ENCODE peak calls at places on chromosomes 11 and 22, in six cellular contexts. X is cardiac muscle cell, A is psoas muscle, E is transverse colon, I is adrenal gland, G is fibroblast of lung. S is an unnamed sample.

GRCh38 chr22:30919973-30920372 is 48.6 kb downstream of the MORC2 start:
- DNase-seq in X (no peak), G (no peak), A (no peak), I (no peak), E (no peak), S (no peak)

GRCh38 chr11:47204633-47204989 is 10.2 kb upstream of the DDB2 start:
- DNase-seq in I (no peak), X (no peak), A (no peak), G (peak; percentile 65), E (no peak), S (no peak)

GRCh38 chr22:32354360-32355351 is 3.0 kb upstream of the RFPL3 start:
- DNase-seq in X (no peak), I (no peak), E (no peak), A (no peak), G (peak; percentile 31), S (no peak)

GRCh38 chr11:44993971-44994705 is 43.5 kb upstream of the TP53I11 start:
- DNase-seq in E (no peak), I (no peak), G (no peak), A (no peak), X (no peak), S (no peak)

GRCh38 chr11:129853508-129854228 is 38.0 kb downstream of the TMEM45B start:
- DNase-seq in E (peak; percentile 86), X (no peak), G (peak; percentile 8), I (no peak), A (no peak), S (peak; percentile 95)

GRCh38 chr22:44372611-44373010 is 59.9 kb upstream of the SHISAL1 start:
- DNase-seq in E (no peak), I (no peak), X (no peak), G (no peak), A (peak; percentile 7), S (no peak)

GRCh38 chr11:2750601-2751522 is 51.1 kb upstream of the KCNQ1OT1 start:
- DNase-seq in E (peak; percentile 4), A (peak; percentile 54), I (no peak), X (no peak), G (no peak), S (no peak)

GRCh38 chr22:35506259-35506570 is 34.4 kb upstream of the RASD2 start:
- DNase-seq in E (no peak), A (no peak), X (no peak), G (no peak), I (no peak), S (no peak)

GRCh38 chr22:36893262-36893661 is 20.2 kb upstream of the CSF2RB start:
- DNase-seq in G (no peak), A (no peak), X (no peak), E (no peak), I (no peak), S (no peak)

GRCh38 chr11:115665958-115666357 is 161.7 kb upstream of the CADM1 start:
- DNase-seq in E (no peak), G (peak; percentile 26), X (no peak), I (no peak), A (no peak), S (no peak)

GRCh38 chr11:132463941-132464340 is 1068.4 kb downstream of the OPCML start:
- DNase-seq in E (no peak), G (peak; percentile 30), A (no peak), I (no peak), X (no peak), S (no peak)

GRCh38 chr11:115659061-115659963 is 155.1 kb upstream of the CADM1 start:
- DNase-seq in E (no peak), G (peak; percentile 74), A (no peak), X (peak; percentile 61), I (no peak), S (no peak)

GRCh38 chr11:84193706-84194105 is 907.5 kb upstream of the CCDC90B start:
- DNase-seq in A (no peak), X (no peak), E (no peak), I (no peak), G (no peak), S (no peak)

GRCh38 chr11:132060546-132060945 is 690.1 kb downstream of the NTM start:
- DNase-seq in G (peak; percentile 73), E (no peak), A (no peak), I (no peak), X (no peak), S (no peak)

GRCh38 chr11:4464216-4465159 is 15.4 kb downstream of the OR52K2 start:
- DNase-seq in A (no peak), E (no peak), G (peak; percentile 2), X (no peak), I (no peak), S (no peak)

GRCh38 chr11:1148752-1149180 is 9.0 kb upstream of the MUC5AC start:
- DNase-seq in E (peak; percentile 19), X (no peak), G (no peak), I (no peak), A (no peak), S (no peak)

GRCh38 chr22:48576333-48577013 is 1251.2 kb downstream of the BRD1 start:
- DNase-seq in G (peak; percentile 29), E (no peak), I (no peak), A (peak; percentile 19), X (peak; percentile 55), S (no peak)

GRCh38 chr11:76107946-76108345 is 98.4 kb downstream of the WNT11 start:
- DNase-seq in G (no peak), X (no peak), I (no peak), A (no peak), E (no peak), S (no peak)

GRCh38 chr11:63841554-63841953 is 2.6 kb downstream of the MARK2 start:
- DNase-seq in I (no peak), A (no peak), E (no peak), X (no peak), G (peak; percentile 62), S (no peak)

GRCh38 chr22:49503321-49503720 is 324.4 kb downstream of the BRD1 start:
- DNase-seq in G (no peak), E (no peak), X (no peak), A (no peak), I (no peak), S (no peak)

GRCh38 chr11:43567396-43567975 is 113.1 kb upstream of the HSD17B12 start:
- DNase-seq in I (no peak), A (no peak), X (peak; percentile 79), G (peak; percentile 29), E (no peak), S (no peak)

GRCh38 chr11:122439911-122440782 is 215.4 kb upstream of the UBASH3B start:
- DNase-seq in E (no peak), X (peak; percentile 51), G (peak; percentile 36), I (peak; percentile 82), A (peak; percentile 67), S (no peak)

GRCh38 chr11:119513141-119513805 is 90.3 kb upstream of the THY1 start:
- DNase-seq in X (no peak), I (no peak), E (no peak), G (no peak), A (no peak), S (no peak)

GRCh38 chr11:1649021-1649420 is 19.4 kb downstream of the KRTAP5-5 start:
- DNase-seq in A (peak; percentile 19), I (no peak), X (no peak), G (no peak), E (no peak), S (no peak)

GRCh38 chr11:45994421-45995341 is 72.2 kb downstream of the LARGE2 start:
- DNase-seq in E (no peak), A (no peak), G (peak; percentile 62), X (peak; percentile 63), I (peak; percentile 33), S (no peak)

GRCh38 chr11:107385361-107385982 is 72.2 kb downstream of the CWF19L2 start:
- DNase-seq in X (no peak), I (no peak), A (no peak), E (no peak), G (peak; percentile 20), S (no peak)

GRCh38 chr11:82701847-82702520 is 31.7 kb downstream of the FAM181B start:
- DNase-seq in A (no peak), G (peak; percentile 6), E (peak; percentile 11), I (peak; percentile 58), X (peak; percentile 64), S (peak; percentile 5)

GRCh38 chr11:88175004-88175706 is at the start of gene RAB38:
- DNase-seq in A (peak; percentile 60), E (peak; percentile 58), I (peak; percentile 53), X (peak; percentile 65), G (peak; percentile 43), S (no peak)

GRCh38 chr22:29626497-29627195 is 23.2 kb downstream of the NF2 start:
- DNase-seq in E (no peak), I (no peak), X (no peak), A (no peak), G (peak; percentile 94), S (no peak)

GRCh38 chr22:40040927-40041326 is 46.2 kb downstream of the FAM83F start:
- DNase-seq in E (peak; percentile 27), G (no peak), A (peak; percentile 68), X (peak; percentile 5), I (peak; percentile 63), S (no peak)

GRCh38 chr11:72844356-72844755 is 30.1 kb downstream of the ATG16L2 start:
- DNase-seq in I (no peak), E (no peak), G (peak; percentile 57), X (peak; percentile 62), A (no peak), S (no peak)

GRCh38 chr11:46162700-46163099 is 41.4 kb upstream of the PHF21A start:
- DNase-seq in E (no peak), G (no peak), A (no peak), I (no peak), X (no peak), S (no peak)

GRCh38 chr11:123798513-123799252 is 7.5 kb downstream of the OR6M1 start:
- DNase-seq in A (no peak), I (no peak), E (no peak), X (no peak), G (no peak), S (no peak)

DNA sequence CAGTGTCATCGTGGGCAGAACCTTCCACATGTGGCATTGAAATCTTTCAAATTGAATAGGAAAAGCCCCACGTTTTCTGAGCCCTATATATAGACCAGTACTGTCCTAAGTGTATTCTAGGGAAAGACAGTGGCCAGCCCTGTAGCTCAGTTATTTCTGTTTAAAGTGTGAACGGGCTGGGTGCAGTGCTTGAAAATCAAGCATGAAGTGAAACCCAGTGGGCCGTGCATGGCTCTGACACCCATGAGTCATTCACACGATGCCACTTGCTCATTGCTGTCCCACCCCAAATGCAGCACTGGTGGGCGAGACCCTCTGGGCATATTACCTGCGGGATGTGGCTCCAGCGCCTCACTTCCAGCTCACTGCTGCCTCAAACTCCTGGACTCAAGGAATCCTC is 29.8 kb upstream of the CCDC188 start:
- DNase-seq in X (no peak), E (no peak), I (no peak), A (no peak), G (no peak), S (no peak)
- H3K4me1 ChIP-seq in X (peaks cover 1% of the 10 kb centered on the region), E (no peaks in the 10 kb centered on the region), I (no peaks in the 10 kb centered on the region), A (no peaks in the 10 kb centered on the region), G (no peaks in the 10 kb centered on the region), S (no peaks in the 10 kb centered on the region)

GRCh38 chr11:96272542-96273306 is 70.3 kb downstream of the MAML2 start:
- DNase-seq in G (peak; percentile 56), A (no peak), I (no peak), E (no peak), X (no peak), S (peak; percentile 56)
- H3K27ac ChIP-seq in G (no peak overlapping the region), A (no peak overlapping the region), I (no peak overlapping the region), E (peak overlapping the region; percentile 31), X (no peak overlapping the region), S (peak overlapping the region; percentile 69)

GRCh38 chr22:46735747-46736608 is 2.1 kb downstream of the CERK start:
- DNase-seq in A (peak; percentile 60), X (no peak), G (peak; percentile 20), I (no peak), E (no peak), S (no peak)
- H3K4me3 ChIP-seq in A (peak overlapping the region; percentile 84), X (peak overlapping the region; percentile 61), G (peak overlapping the region; percentile 76), I (no peak overlapping the region), E (no peak overlapping the region), S (peak overlapping the region; percentile 82)

GRCh38 chr22:19807914-19808872 is 46.5 kb downstream of the GNB1L start:
- DNase-seq in E (no peak), I (no peak), G (no peak), A (no peak), X (no peak), S (no peak)
- H3K4me1 ChIP-seq in E (peaks cover 8% of the 10 kb centered on the region), I (no peaks in the 10 kb centered on the region), G (no peaks in the 10 kb centered on the region), A (peaks cover 17% of the 10 kb centered on the region), X (no peaks in the 10 kb centered on the region), S (no peaks in the 10 kb centered on the region)